ENCODE peak calls at places on chromosomes 6 and 20, in six cellular contexts. Q, T, D, L, O and B are unnamed samples.

GRCh38 chr6:22024973-22025467 is 271.8 kb downstream of the PRL start:
- DNase-seq in Q (no peak), T (no peak), D (no peak), L (no peak), O (no peak), B (no peak)

GRCh38 chr6:131269565-131270391 is 134.5 kb downstream of the AKAP7 start:
- DNase-seq in Q (no peak), T (no peak), D (no peak), L (no peak), O (no peak), B (no peak)

GRCh38 chr6:132961610-132962009 is 147.2 kb downstream of the RPS12 start:
- DNase-seq in Q (peak), T (no peak), D (no peak), L (no peak), O (no peak), B (no peak)

GRCh38 chr6:157023958-157024357 is 246.8 kb downstream of the ARID1B start:
- DNase-seq in Q (no peak), T (peak), D (peak), L (no peak), O (no peak), B (no peak)

GRCh38 chr6:163231356-163232014 is 183.0 kb upstream of the QKI start:
- DNase-seq in Q (no peak), T (no peak), D (no peak), L (no peak), O (no peak), B (no peak)

GRCh38 chr20:50085481-50086365 is 27.2 kb downstream of the UBE2V1 start:
- DNase-seq in Q (peak), T (peak), D (peak), L (no peak), O (no peak), B (no peak)

GRCh38 chr6:122302077-122302476 is 97.4 kb upstream of the HSF2 start:
- DNase-seq in Q (no peak), T (no peak), D (no peak), L (no peak), O (no peak), B (no peak)

GRCh38 chr6:16409531-16410441 is 171.4 kb downstream of the GMPR start:
- DNase-seq in Q (peak), T (peak), D (peak), L (no peak), O (peak), B (peak)

GRCh38 chr6:16092990-16093389 is 35.9 kb upstream of the MYLIP start:
- DNase-seq in Q (no peak), T (no peak), D (no peak), L (no peak), O (no peak), B (no peak)

GRCh38 chr20:39310363-39311037 is 348.4 kb downstream of the DHX35 start:
- DNase-seq in Q (no peak), T (no peak), D (no peak), L (no peak), O (no peak), B (no peak)

GRCh38 chr6:37759221-37760154 is 60.0 kb upstream of the ZFAND3 start:
- DNase-seq in Q (no peak), T (no peak), D (no peak), L (no peak), O (no peak), B (no peak)